ENCODE peak calls at places on chromosome 21, in ten cellular contexts. G is NCI-H524; W is astrocyte of the spinal cord; V is SK-N-SH; X is myocyte; E is activated CD4-positive, alpha-beta T cell treated with anti-CD3 and anti-CD28 coated beads for 4 hours; I is OCI-LY7; J is mucosa of gallbladder; C is heart left ventricle; R is CD4-positive, CD25-positive, alpha-beta regulatory T cell. H is an unnamed sample.

GRCh38 chr21:16476056-16476850 is 746.5 kb downstream of the USP25 start:
- DNase-seq in G (no peak), W (peak), V (no peak), X (no peak), E (no peak), I (no peak), J (no peak), C (no peak), R (no peak), H (peak)

GRCh38 chr21:33046455-33046854 is 20.7 kb downstream of the OLIG2 start:
- DNase-seq in G (peak), W (no peak), V (no peak), X (no peak), E (no peak), I (no peak), J (no peak), C (no peak), R (no peak), H (no peak)

GRCh38 chr21:26377111-26377694 is 195.9 kb downstream of the CYYR1 start:
- DNase-seq in G (no peak), W (no peak), V (no peak), X (no peak), E (no peak), I (no peak), J (no peak), C (no peak), R (no peak), H (no peak)

GRCh38 chr21:32413697-32414578 is 1.4 kb downstream of the EVA1C start:
- DNase-seq in G (peak), W (peak), V (no peak), X (no peak), E (no peak), I (no peak), J (no peak), C (no peak), R (no peak), H (peak)

GRCh38 chr21:20649231-20649630 is 349.0 kb upstream of the NCAM2 start:
- DNase-seq in G (no peak), W (no peak), V (no peak), X (no peak), E (no peak), I (no peak), J (no peak), C (no peak), R (no peak), H (no peak)

GRCh38 chr21:31760931-31761330 is 29.0 kb upstream of the SCAF4 start:
- DNase-seq in G (no peak), W (no peak), V (no peak), X (no peak), E (no peak), I (no peak), J (no peak), C (no peak), R (no peak), H (no peak)

GRCh38 chr21:33762798-33763572 is 120.7 kb downstream of the ITSN1 start:
- DNase-seq in G (no peak), W (peak), V (no peak), X (no peak), E (no peak), I (no peak), J (no peak), C (no peak), R (no peak), H (peak)

GRCh38 chr21:45241357-45241756 is 46.3 kb downstream of the POFUT2 start:
- DNase-seq in G (no peak), W (no peak), V (no peak), X (no peak), E (no peak), I (no peak), J (no peak), C (no peak), R (no peak), H (no peak)

GRCh38 chr21:43602277-43603229 is 56.7 kb downstream of the HSF2BP start:
- DNase-seq in G (no peak), W (no peak), V (no peak), X (no peak), E (no peak), I (no peak), J (no peak), C (no peak), R (no peak), H (no peak)

GRCh38 chr21:44353200-44353970 is at the start of gene TRPM2:
- DNase-seq in G (no peak), W (no peak), V (no peak), X (no peak), E (peak), I (peak), J (peak), C (peak), R (no peak), H (peak)

GRCh38 chr21:45494851-45495680 is 47.2 kb downstream of the SLC19A1 start:
- DNase-seq in G (no peak), W (no peak), V (no peak), X (no peak), E (no peak), I (no peak), J (no peak), C (no peak), R (no peak), H (no peak)

GRCh38 chr21:45970674-45971486 is 10.7 kb upstream of the COL6A1 start:
- DNase-seq in G (peak), W (no peak), V (peak), X (peak), E (peak), I (peak), J (no peak), C (no peak), R (no peak), H (peak)

GRCh38 chr21:34046917-34047316 is 26.5 kb upstream of the MRPS6 start:
- DNase-seq in G (no peak), W (no peak), V (no peak), X (no peak), E (no peak), I (no peak), J (no peak), C (no peak), R (no peak), H (no peak)

GRCh38 chr21:28833181-28833580 is 159.5 kb downstream of the LTN1 start:
- DNase-seq in G (peak), W (no peak), V (no peak), X (no peak), E (no peak), I (no peak), J (no peak), C (no peak), R (no peak), H (no peak)

GRCh38 chr21:41750051-41750450 is 16.8 kb downstream of the RIPK4 start:
- DNase-seq in G (no peak), W (no peak), V (no peak), X (no peak), E (no peak), I (no peak), J (no peak), C (no peak), R (no peak), H (no peak)

GRCh38 chr21:31721381-31721780 is 10.5 kb downstream of the SCAF4 start:
- DNase-seq in G (no peak), W (no peak), V (no peak), X (no peak), E (no peak), I (no peak), J (no peak), C (no peak), R (no peak), H (no peak)

GRCh38 chr21:42503711-42504110 is 7.7 kb upstream of the RSPH1 start:
- DNase-seq in G (no peak), W (no peak), V (no peak), X (no peak), E (no peak), I (no peak), J (no peak), C (no peak), R (no peak), H (no peak)

GRCh38 chr21:33185852-33186251 is 43.9 kb upstream of the IFNAR2 start:
- DNase-seq in G (no peak), W (no peak), V (no peak), X (no peak), E (peak), I (no peak), J (no peak), C (no peak), R (no peak), H (no peak)

GRCh38 chr21:17667256-17667655 is 54.6 kb upstream of the BTG3 start:
- DNase-seq in G (no peak), W (no peak), V (no peak), X (no peak), E (no peak), I (no peak), J (no peak), C (no peak), R (no peak), H (no peak)

GRCh38 chr21:44850905-44851657 is 22.4 kb downstream of the PTTG1IP start:
- DNase-seq in G (no peak), W (no peak), V (no peak), X (peak), E (no peak), I (no peak), J (no peak), C (no peak), R (no peak), H (no peak)

GRCh38 chr21:25838809-25839208 is 104.0 kb downstream of the GABPA start:
- DNase-seq in G (no peak), W (peak), V (no peak), X (peak), E (no peak), I (no peak), J (no peak), C (no peak), R (no peak), H (peak)

GRCh38 chr21:34020005-34020847 is 53.2 kb upstream of the MRPS6 start:
- DNase-seq in G (peak), W (no peak), V (no peak), X (peak), E (no peak), I (peak), J (no peak), C (no peak), R (no peak), H (no peak)